ENCODE peak calls at places on chromosomes 13 and 19, in five cellular contexts. Q, D, L, O and J are unnamed samples.

GRCh38 chr13:94550030-94550738 is 45.8 kb downstream of the TGDS start:
- DNase-seq in Q (no peak), D (peak), L (no peak), O (peak), J (no peak)

GRCh38 chr19:22945560-22945959 is 57.4 kb downstream of the ZNF728 start:
- DNase-seq in Q (no peak), D (no peak), L (no peak), O (no peak), J (no peak)

GRCh38 chr13:19597523-19597922 is 35.9 kb upstream of the MPHOSPH8 start:
- DNase-seq in Q (no peak), D (no peak), L (no peak), O (no peak), J (no peak)

GRCh38 chr13:73496711-73497110 is 437.9 kb downstream of the KLF5 start:
- DNase-seq in Q (no peak), D (no peak), L (no peak), O (no peak), J (no peak)

GRCh38 chr19:10995926-10996600 is 35.2 kb downstream of the SMARCA4 start:
- DNase-seq in Q (no peak), D (no peak), L (no peak), O (no peak), J (no peak)

GRCh38 chr13:20411638-20412342 is 113.9 kb downstream of the CRYL1 start:
- DNase-seq in Q (no peak), D (no peak), L (peak), O (no peak), J (no peak)

GRCh38 chr13:89310943-89311342 is 1639.8 kb downstream of the SLITRK5 start:
- DNase-seq in Q (no peak), D (no peak), L (no peak), O (no peak), J (no peak)

GRCh38 chr19:7979011-7979410 is 26.4 kb downstream of the ELAVL1 start:
- DNase-seq in Q (no peak), D (no peak), L (no peak), O (no peak), J (no peak)

GRCh38 chr19:49676136-49676689 is 858 bp upstream of the PRMT1 start:
- DNase-seq in Q (no peak), D (peak), L (peak), O (peak), J (peak)

GRCh38 chr13:57629391-57629804 is 2.1 kb upstream of the PCDH17 start:
- DNase-seq in Q (no peak), D (peak), L (no peak), O (peak), J (no peak)

GRCh38 chr13:113229791-113230190 is 20.4 kb downstream of the CUL4A start:
- DNase-seq in Q (no peak), D (no peak), L (no peak), O (no peak), J (no peak)

GRCh38 chr19:53865523-53865917 is 2.2 kb upstream of the MYADM start:
- DNase-seq in Q (no peak), D (peak), L (no peak), O (no peak), J (peak)

GRCh38 chr19:35140207-35140897 is 1.7 kb downstream of the FXYD1 start:
- DNase-seq in Q (no peak), D (no peak), L (no peak), O (no peak), J (no peak)

GRCh38 chr19:10699650-10700335 is 1.4 kb upstream of the QTRT1 start:
- DNase-seq in Q (no peak), D (peak), L (peak), O (no peak), J (peak)

GRCh38 chr13:110499621-110500281 is 61.8 kb downstream of the RAB20 start:
- DNase-seq in Q (no peak), D (no peak), L (no peak), O (peak), J (no peak)

GRCh38 chr13:110509971-110510786 is 51.3 kb downstream of the RAB20 start:
- DNase-seq in Q (peak), D (no peak), L (no peak), O (no peak), J (no peak)

GRCh38 chr13:60944863-60945262 is 470.8 kb downstream of the PCDH20 start:
- DNase-seq in Q (no peak), D (no peak), L (no peak), O (peak), J (no peak)

GRCh38 chr13:44231786-44232516 is 141.7 kb upstream of the SERP2 start:
- DNase-seq in Q (no peak), D (no peak), L (no peak), O (peak), J (no peak)

GRCh38 chr19:4878491-4878968 is 11.1 kb upstream of the PLIN3 start:
- DNase-seq in Q (no peak), D (peak), L (no peak), O (no peak), J (peak)